ENCODE peak calls at places on chromosomes 13 and 19, in four cellular contexts. Q is K562, X is dorsolateral prefrontal cortex, Z is astrocyte of the cerebellum. D is an unnamed sample.

GRCh38 chr19:49506575-49507105 is 5.8 kb upstream of the FCGRT start:
- DNase-seq in Q (peak), X (no peak), Z (no peak), D (no peak)

GRCh38 chr19:920051-920857 is 3.1 kb downstream of the KISS1R start:
- DNase-seq in Q (no peak), X (no peak), Z (no peak), D (no peak)

GRCh38 chr13:28022848-28023518 is 34.5 kb upstream of the URAD start:
- DNase-seq in Q (no peak), X (no peak), Z (no peak), D (no peak)

GRCh38 chr13:30698488-30699005 is 36.8 kb upstream of the ALOX5AP start:
- DNase-seq in Q (no peak), X (no peak), Z (no peak), D (no peak)

GRCh38 chr13:114121496-114122466 is 10.6 kb downstream of the RASA3 start:
- DNase-seq in Q (no peak), X (no peak), Z (no peak), D (no peak)

GRCh38 chr13:38180100-38180499 is 169.6 kb upstream of the UFM1 start:
- DNase-seq in Q (no peak), X (no peak), Z (peak), D (no peak)

GRCh38 chr19:31353826-31354225 is 4.6 kb upstream of the TSHZ3 start:
- DNase-seq in Q (no peak), X (no peak), Z (no peak), D (no peak)

GRCh38 chr13:51317262-51317661 is 22.2 kb upstream of the SERPINE3 start:
- DNase-seq in Q (no peak), X (no peak), Z (peak), D (no peak)

GRCh38 chr19:7869910-7870511 is 4.2 kb downstream of the PRR36 start:
- DNase-seq in Q (peak), X (no peak), Z (no peak), D (no peak)

GRCh38 chr13:62418872-62419271 is 1003.2 kb upstream of the PCDH20 start:
- DNase-seq in Q (no peak), X (no peak), Z (no peak), D (no peak)

GRCh38 chr19:18605546-18606280 is 886 bp downstream of the CRLF1 start:
- DNase-seq in Q (peak), X (no peak), Z (no peak), D (no peak)

GRCh38 chr13:74361274-74361673 is 227.1 kb upstream of the KLF12 start:
- DNase-seq in Q (no peak), X (no peak), Z (no peak), D (no peak)

GRCh38 chr13:32311188-32311897 is 3.8 kb downstream of the ZAR1L start:
- DNase-seq in Q (no peak), X (no peak), Z (no peak), D (no peak)

GRCh38 chr13:40668335-40668734 is 1.9 kb upstream of the FOXO1 start:
- DNase-seq in Q (peak), X (no peak), Z (no peak), D (no peak)

GRCh38 chr19:12648088-12648487 is 18.5 kb downstream of the MAN2B1 start:
- DNase-seq in Q (peak), X (no peak), Z (no peak), D (no peak)

GRCh38 chr19:16359074-16359473 is 34.4 kb downstream of the KLF2 start:
- DNase-seq in Q (no peak), X (no peak), Z (no peak), D (no peak)

GRCh38 chr19:30685601-30686000 is 313.4 kb downstream of the ZNF536 start:
- DNase-seq in Q (no peak), X (no peak), Z (no peak), D (no peak)

GRCh38 chr13:62781866-62782265 is 1366.2 kb upstream of the PCDH20 start:
- DNase-seq in Q (no peak), X (no peak), Z (no peak), D (no peak)

GRCh38 chr19:54266133-54266532 is 9.1 kb upstream of the LILRB5 start:
- DNase-seq in Q (peak), X (peak), Z (peak), D (peak)

GRCh38 chr19:53959176-53959757 is 3.5 kb upstream of the CACNG8 start:
- DNase-seq in Q (no peak), X (no peak), Z (no peak), D (no peak)

GRCh38 chr13:20142019-20142926 is 18.6 kb downstream of the GJA3 start:
- DNase-seq in Q (no peak), X (no peak), Z (no peak), D (no peak)

GRCh38 chr19:47609885-47610545 is 1.1 kb downstream of the BICRA start:
- DNase-seq in Q (peak), X (peak), Z (no peak), D (peak)

GRCh38 chr13:37481005-37481857 is 117.3 kb downstream of the POSTN start:
- DNase-seq in Q (no peak), X (no peak), Z (peak), D (no peak)

GRCh38 chr13:94431569-94431968 is 47.9 kb downstream of the DCT start:
- DNase-seq in Q (no peak), X (no peak), Z (no peak), D (no peak)

GRCh38 chr19:55581828-55582223 is 1.2 kb upstream of the ZNF579 start:
- DNase-seq in Q (no peak), X (no peak), Z (no peak), D (no peak)

GRCh38 chr13:93771782-93772181 is 545.2 kb downstream of the GPC6 start:
- DNase-seq in Q (no peak), X (no peak), Z (peak), D (no peak)

GRCh38 chr19:2207991-2208860 is 27.9 kb downstream of the PLEKHJ1 start:
- DNase-seq in Q (peak), X (no peak), Z (no peak), D (no peak)

GRCh38 chr19:15210323-15210774 is 9.6 kb upstream of the NOTCH3 start:
- DNase-seq in Q (no peak), X (no peak), Z (no peak), D (no peak)

GRCh38 chr19:56156768-56157167 is 15.7 kb downstream of the ZNF444 start:
- DNase-seq in Q (no peak), X (no peak), Z (no peak), D (no peak)

GRCh38 chr13:102203718-102204117 is 198.1 kb downstream of the FGF14 start:
- DNase-seq in Q (no peak), X (no peak), Z (no peak), D (no peak)

GRCh38 chr13:35994131-35994966 is 136.8 kb downstream of the DCLK1 start:
- DNase-seq in Q (no peak), X (no peak), Z (peak), D (no peak)

GRCh38 chr13:97004096-97004876 is 10.0 kb upstream of the OXGR1 start:
- DNase-seq in Q (no peak), X (no peak), Z (peak), D (no peak)

GRCh38 chr13:21297452-21297851 is 121.0 kb downstream of the MRPL57 start:
- DNase-seq in Q (no peak), X (no peak), Z (no peak), D (no peak)

GRCh38 chr13:66543780-66544179 is 686.4 kb downstream of the PCDH9 start:
- DNase-seq in Q (no peak), X (no peak), Z (no peak), D (no peak)

GRCh38 chr19:51754106-51754505 is 2.4 kb upstream of the FPR1 start:
- DNase-seq in Q (no peak), X (no peak), Z (no peak), D (no peak)

GRCh38 chr13:21673592-21674270 is 2.9 kb downstream of the FGF9 start:
- DNase-seq in Q (peak), X (peak), Z (no peak), D (peak)

GRCh38 chr13:111912991-111913781 is 153.8 kb upstream of the SOX1 start:
- DNase-seq in Q (no peak), X (peak), Z (no peak), D (peak)

DNA sequence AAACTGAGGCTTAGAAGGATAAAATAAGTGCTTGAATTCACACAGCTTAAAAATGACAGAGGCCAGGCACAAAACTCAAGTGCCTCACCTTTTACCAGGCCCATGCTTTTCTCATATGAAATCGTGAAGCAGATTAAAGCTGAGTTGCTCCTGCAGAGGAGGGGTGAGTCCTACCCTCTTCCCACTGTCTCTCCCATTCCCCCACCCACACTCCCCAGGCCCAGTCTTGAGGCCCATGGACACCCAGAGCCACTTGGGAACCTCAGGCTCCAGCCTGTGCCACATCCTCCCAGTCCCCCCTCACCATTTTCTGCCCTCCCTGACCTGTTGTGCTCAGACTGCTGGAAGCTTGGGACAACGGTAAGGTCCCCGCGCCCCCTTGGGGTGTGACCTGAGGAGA is 17.5 kb downstream of the ZNF574 start:
- DNase-seq in Q (no peak), X (no peak), Z (no peak), D (no peak)
- TF ChIP-seq CTCF in Q (no peak), X (no peak), Z (no peak), D (no peak)

DNA sequence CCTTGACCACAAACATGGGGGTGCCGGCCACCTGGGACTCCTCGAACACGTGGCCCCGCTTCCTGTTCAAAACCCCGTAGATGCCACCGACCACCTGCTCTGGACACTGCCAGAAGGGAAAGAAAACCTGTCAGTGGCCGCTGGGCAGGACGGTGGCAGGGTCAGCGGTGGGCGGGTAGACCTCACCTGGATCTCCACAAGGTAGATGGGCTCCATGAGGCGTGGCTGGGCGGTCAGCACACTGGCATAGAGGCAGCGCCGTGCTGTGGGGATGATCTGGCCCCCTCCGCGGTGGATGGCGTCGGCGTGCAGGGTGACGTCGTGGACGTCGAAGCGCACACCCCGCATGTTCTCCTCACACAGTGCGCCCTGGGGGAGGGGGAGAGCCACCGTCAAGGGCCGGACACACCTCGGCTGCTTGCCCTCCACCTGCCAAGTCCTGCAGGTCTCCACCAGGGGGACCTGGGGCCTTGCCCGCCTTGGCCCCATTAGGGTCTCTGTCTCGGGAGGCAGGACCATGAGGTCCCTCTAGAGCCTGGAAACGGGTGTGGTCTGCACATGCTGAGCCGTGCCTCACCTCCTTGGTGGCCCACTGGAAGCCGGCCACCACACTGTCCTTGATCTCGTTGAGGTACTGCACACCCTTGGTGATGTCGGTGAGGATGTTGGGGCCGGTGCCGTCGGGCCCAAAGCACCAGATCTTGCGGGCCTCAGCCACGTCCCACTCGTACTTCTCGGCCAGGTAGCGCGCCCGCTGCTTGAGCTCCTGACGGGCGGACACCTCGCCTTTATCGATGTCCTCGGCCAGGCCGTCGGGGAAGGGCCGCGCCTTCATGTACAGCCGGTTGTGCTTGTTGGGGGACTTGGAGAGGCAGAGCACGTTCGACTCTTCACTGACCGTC is 6.6 kb upstream of the DAPK3 start:
- DNase-seq in Q (peak), X (no peak), Z (no peak), D (no peak)
- TF ChIP-seq CTCF in Q (no peak), X (no peak), Z (peak), D (peak)

DNA sequence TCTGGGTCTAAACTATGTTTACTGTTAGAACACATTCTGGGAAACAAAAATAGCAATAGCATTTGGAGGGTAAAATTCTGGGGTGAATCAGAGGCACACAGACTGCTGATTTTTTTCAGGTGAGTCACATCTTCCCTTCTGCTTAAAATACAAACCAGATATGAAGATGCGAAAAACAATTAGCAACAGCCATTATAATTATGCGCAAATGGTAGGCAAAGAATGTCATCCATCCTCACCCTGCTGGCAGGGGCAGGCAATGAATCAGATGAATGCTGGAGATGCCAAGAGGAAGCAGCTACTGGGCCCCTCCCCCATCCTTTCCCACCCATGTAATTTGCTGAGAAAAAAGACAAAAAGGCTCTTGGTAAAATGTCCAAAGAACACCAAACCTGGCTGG is 282.9 kb downstream of the KLF5 start:
- DNase-seq in Q (no peak), X (no peak), Z (peak), D (no peak)
- TF ChIP-seq CTCF in Q (no peak), X (no peak), Z (no peak), D (no peak)

GRCh38 chr19:4638828-4639530 is at the start of gene TNFAIP8L1:
- DNase-seq in Q (peak), X (peak), Z (peak), D (peak)

GRCh38 chr19:4635763-4636135 is 3.6 kb upstream of the TNFAIP8L1 start:
- DNase-seq in Q (no peak), X (no peak), Z (no peak), D (no peak)

GRCh38 chr19:4636761-4637160 is 2.6 kb upstream of the TNFAIP8L1 start:
- DNase-seq in Q (no peak), X (no peak), Z (no peak), D (no peak)

GRCh38 chr19:4638330-4638729 is 986 bp upstream of the TNFAIP8L1 start:
- DNase-seq in Q (no peak), X (no peak), Z (no peak), D (no peak)

GRCh38 chr19:4636151-4636717 is 3.1 kb upstream of the TNFAIP8L1 start:
- DNase-seq in Q (peak), X (no peak), Z (no peak), D (peak)
- TF ChIP-seq CTCF in Q (peak), X (peak), Z (peak), D (peak)

GRCh38 chr13:72788831-72789230 is 6.9 kb downstream of the PIBF1 start:
- DNase-seq in Q (no peak), X (no peak), Z (no peak), D (no peak)
- TF ChIP-seq CTCF in Q (no peak), X (no peak), Z (no peak), D (no peak)